ENCODE peak calls at places on chromosome 7, in four cellular contexts. R, S, Z and T are unnamed samples.

GRCh38 chr7:32257632-32258031 is 187.4 kb upstream of the PDE1C start:
- DNase-seq in R (no peak), Z (no peak), S (no peak), T (no peak)

GRCh38 chr7:909358-910329 is 33.3 kb downstream of the GET4 start:
- DNase-seq in Z (no peak), S (no peak), R (no peak), T (peak; percentile 15)

GRCh38 chr7:34084651-34085050 is 179.3 kb downstream of the BMPER start:
- DNase-seq in Z (no peak), S (no peak), R (no peak), T (no peak)

GRCh38 chr7:83546586-83546985 is 102.4 kb downstream of the SEMA3E start:
- DNase-seq in Z (no peak), R (no peak), S (no peak), T (peak; percentile 63)

GRCh38 chr7:69430502-69431145 is 167.7 kb upstream of the AUTS2 start:
- DNase-seq in Z (no peak), R (no peak), S (no peak), T (no peak)

GRCh38 chr7:14071045-14071444 is 81.6 kb upstream of the ETV1 start:
- DNase-seq in R (no peak), Z (no peak), S (no peak), T (no peak)

GRCh38 chr7:33192695-33193291 is 63.4 kb downstream of the BBS9 start:
- DNase-seq in Z (no peak), R (no peak), S (no peak), T (no peak)

GRCh38 chr7:120502132-120502531 is 229.2 kb downstream of the KCND2 start:
- DNase-seq in S (no peak), R (no peak), Z (no peak), T (no peak)

GRCh38 chr7:112503361-112504023 is 22.7 kb downstream of the LSMEM1 start:
- DNase-seq in Z (peak; percentile 61), R (no peak), S (no peak), T (no peak)

GRCh38 chr7:74023037-74023436 is 4.9 kb upstream of the ELN start:
- DNase-seq in S (no peak), Z (peak; percentile 49), R (no peak), T (peak; percentile 63)

GRCh38 chr7:12814107-12814506 is 126.7 kb downstream of the ARL4A start:
- DNase-seq in S (no peak), Z (no peak), R (no peak), T (no peak)

GRCh38 chr7:100566018-100566531 is 7.6 kb downstream of the SAP25 start:
- DNase-seq in R (no peak), Z (no peak), S (no peak), T (no peak)

GRCh38 chr7:151115121-151115835 is 29.0 kb downstream of the AGAP3 start:
- DNase-seq in R (no peak), S (no peak), Z (no peak), T (peak; percentile 28)

GRCh38 chr7:16524332-16524731 is 2.3 kb upstream of the LRRC72 start:
- DNase-seq in S (no peak), R (no peak), Z (no peak), T (no peak)

GRCh38 chr7:94266278-94266677 is 128.4 kb upstream of the COL1A2 start:
- DNase-seq in S (no peak), Z (no peak), R (no peak), T (no peak)

GRCh38 chr7:85897967-85898366 is 711.1 kb upstream of the SEMA3D start:
- DNase-seq in R (no peak), S (no peak), Z (no peak), T (no peak)

GRCh38 chr7:151408839-151409554 is 841 bp downstream of the WDR86 start:
- DNase-seq in S (peak; percentile 23), R (no peak), Z (no peak), T (no peak)

GRCh38 chr7:46145412-46145811 is 224.3 kb upstream of the IGFBP3 start:
- DNase-seq in R (peak; percentile 79), Z (no peak), S (no peak), T (peak; percentile 99)

GRCh38 chr7:15891151-15891842 is 204.8 kb upstream of the MEOX2 start:
- DNase-seq in Z (no peak), R (no peak), S (no peak), T (peak; percentile 47)

GRCh38 chr7:151330181-151330580 is 11.4 kb upstream of the NUB1 start:
- DNase-seq in R (no peak), S (no peak), Z (no peak), T (no peak)

GRCh38 chr7:1900847-1901246 is 230.8 kb downstream of the ELFN1 start:
- DNase-seq in R (no peak), Z (no peak), S (no peak), T (no peak)

GRCh38 chr7:30160329-30160728 is 25.5 kb downstream of the MTURN start:
- DNase-seq in Z (no peak), R (no peak), S (no peak), T (no peak)

GRCh38 chr7:30157217-30157616 is 22.4 kb downstream of the MTURN start:
- DNase-seq in R (no peak), Z (no peak), S (no peak), T (no peak)

GRCh38 chr7:30162133-30162532 is 27.3 kb downstream of the MTURN start:
- DNase-seq in S (no peak), R (no peak), Z (peak; percentile 55), T (no peak)

GRCh38 chr7:30159153-30159552 is 24.4 kb downstream of the MTURN start:
- DNase-seq in S (no peak), R (no peak), Z (no peak), T (no peak)

DNA sequence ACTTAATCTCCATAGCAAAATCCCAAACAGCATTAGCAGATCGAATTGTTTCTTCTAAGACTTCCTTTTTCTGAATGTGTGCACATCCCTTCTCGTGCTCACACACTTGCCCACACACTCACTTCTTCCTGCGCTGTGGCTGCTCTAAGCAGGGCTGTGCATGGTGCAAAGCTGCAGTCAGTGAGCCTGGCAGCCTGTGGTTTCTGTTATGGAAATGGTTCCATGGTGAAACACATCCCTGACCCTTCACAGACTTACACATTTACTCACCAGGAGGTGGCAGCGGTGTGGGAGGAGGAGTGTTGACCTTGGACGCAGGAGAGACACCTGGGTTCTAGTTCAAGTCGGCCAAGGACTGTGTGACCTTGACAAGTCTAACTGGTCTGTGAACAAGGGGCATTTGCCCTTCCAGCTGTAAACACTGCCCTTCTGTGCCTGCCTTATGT is 24.9 kb downstream of the MTURN start:
- DNase-seq in S (no peak), R (no peak), Z (peak; percentile 42), T (peak; percentile 45)
- TF ChIP-seq CHD1 in S (no peak), R (no peak), Z (no peak), T (no peak)

DNA sequence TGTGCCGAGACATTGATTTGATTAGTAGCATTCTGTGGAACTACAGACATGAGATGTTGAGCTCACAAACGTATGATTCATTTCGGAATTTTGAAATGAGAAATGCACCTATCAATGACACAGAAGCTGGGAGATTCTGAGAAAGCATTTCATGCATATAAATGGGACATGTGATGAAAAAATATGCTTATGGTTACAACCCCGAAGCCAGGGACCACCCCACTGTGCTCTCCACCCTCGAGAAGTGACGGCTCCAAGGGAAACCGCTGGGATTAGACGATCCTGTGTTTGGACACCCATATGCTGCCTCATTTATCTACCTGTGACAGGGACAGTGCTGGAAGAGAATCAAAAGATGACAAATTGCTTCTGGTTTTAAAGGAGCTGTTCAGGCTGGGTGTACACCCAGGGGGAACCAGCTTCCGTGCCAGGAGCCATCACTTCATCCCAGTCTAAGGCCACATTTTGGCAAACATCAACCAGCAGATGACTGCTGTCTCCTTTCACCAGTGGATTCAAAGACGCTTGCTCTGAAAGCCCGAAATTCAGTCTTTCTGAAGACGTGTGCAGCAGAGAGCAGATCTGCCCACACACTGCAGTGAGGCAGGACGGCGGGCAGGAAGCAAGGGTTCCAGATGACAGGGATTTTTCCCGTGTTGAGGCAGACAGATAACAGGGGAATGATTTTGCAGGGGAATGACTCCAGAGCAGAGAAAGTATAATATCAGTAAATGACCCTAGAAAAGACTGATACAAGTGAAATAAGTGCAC is 109.8 kb downstream of the ATXN7L1 start:
- DNase-seq in R (no peak), S (no peak), Z (no peak), T (peak; percentile 66)
- TF ChIP-seq CHD1 in R (no peak), S (no peak), Z (no peak), T (no peak)

GRCh38 chr7:138125598-138126111 is 49.4 kb downstream of the AKR1D1 start:
- DNase-seq in Z (no peak), R (no peak), S (peak; percentile 50), T (peak; percentile 6)
- TF ChIP-seq CHD1 in Z (no peak), R (no peak), S (no peak), T (no peak)

GRCh38 chr7:91892821-91893340 is 12.4 kb upstream of the MTERF1 start:
- DNase-seq in Z (peak; percentile 43), R (no peak), S (no peak), T (peak; percentile 53)
- TF ChIP-seq CHD1 in Z (no peak), R (no peak), S (no peak), T (no peak)

GRCh38 chr7:114901771-114902170 is 20.1 kb upstream of the MDFIC start:
- DNase-seq in Z (no peak), S (no peak), R (no peak), T (peak; percentile 26)
- TF ChIP-seq CHD1 in Z (no peak), S (no peak), R (no peak), T (no peak)

GRCh38 chr7:44376429-44377133 is 51.2 kb upstream of the CAMK2B start:
- DNase-seq in R (no peak), Z (no peak), S (no peak), T (no peak)
- TF ChIP-seq CHD1 in R (no peak), Z (no peak), S (no peak), T (no peak)

GRCh38 chr7:130732980-130733865 is 784 bp downstream of the KLF14 start:
- DNase-seq in R (no peak), Z (peak; percentile 77), S (no peak), T (peak; percentile 1)

GRCh38 chr7:130736298-130736900 is 2.4 kb upstream of the KLF14 start:
- DNase-seq in Z (no peak), S (no peak), R (no peak), T (no peak)

GRCh38 chr7:130735273-130735716 is 1.3 kb upstream of the KLF14 start:
- DNase-seq in R (no peak), S (no peak), Z (no peak), T (no peak)

GRCh38 chr7:130734525-130735272 is 692 bp upstream of the KLF14 start:
- DNase-seq in S (no peak), R (no peak), Z (peak; percentile 30), T (peak; percentile 3)

DNA sequence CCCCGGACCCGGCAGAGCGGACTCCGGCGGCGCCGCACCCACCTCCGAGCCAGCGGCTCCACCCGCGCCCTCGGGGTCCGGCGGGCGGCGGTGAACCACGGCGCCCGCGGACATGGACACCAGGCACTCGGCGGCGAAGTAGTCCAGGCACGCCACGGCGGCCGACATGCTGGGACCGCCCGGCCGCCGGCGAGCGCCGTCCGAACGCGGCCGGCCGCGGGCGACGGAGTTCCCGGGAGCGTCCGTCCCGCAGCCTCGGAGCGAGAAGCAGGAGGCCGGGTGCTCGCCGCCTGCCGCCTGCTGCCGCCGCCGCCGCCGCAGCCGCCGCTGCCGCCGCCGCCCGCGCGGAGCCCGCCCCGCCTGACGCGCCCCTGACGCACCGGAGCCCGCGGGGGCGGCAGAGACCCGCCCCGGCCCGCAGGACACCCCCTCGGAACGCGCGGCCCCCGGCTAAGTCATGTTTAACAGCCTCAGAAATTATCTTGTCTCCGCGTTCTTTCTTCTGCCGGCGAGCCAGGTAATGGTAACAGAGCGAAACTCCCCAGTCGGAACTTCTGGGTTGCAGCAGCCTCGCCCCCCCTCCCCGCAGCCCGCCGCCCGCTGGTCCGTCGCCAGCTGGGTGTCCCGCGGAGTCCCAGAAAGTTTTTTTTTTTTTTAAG is at the start of gene KLF14:
- DNase-seq in S (no peak), R (no peak), Z (peak; percentile 76), T (no peak)
- TF ChIP-seq CHD1 in S (no peak), R (no peak), Z (no peak), T (no peak)